ENCODE peak calls at places on chromosome 2, in eight cellular contexts. B is NCI-H2171 treated with DMSO at 0.1 percent for 48 hours; P is uterus; E is endothelial cell; Z is HT-29; G is nucleus accumbens; O is H54; F is activated naive CD4-positive, alpha-beta T cell treated with Interleukin-2 at 50 U/mL for 16 hours. H is an unnamed sample.

GRCh38 chr2:75592028-75592427 is 31.3 kb upstream of the EVA1A start:
- DNase-seq in B (no peak), P (no peak), E (no peak), Z (no peak), G (no peak), O (no peak), F (no peak), H (peak; percentile 92)

GRCh38 chr2:181780159-181781081 is 100.1 kb upstream of the NEUROD1 start:
- DNase-seq in B (no peak), P (no peak), E (no peak), Z (peak; percentile 90), G (peak; percentile 5), O (no peak), F (no peak), H (peak; percentile 73)

GRCh38 chr2:18701981-18702380 is 112.6 kb upstream of the NT5C1B start:
- DNase-seq in B (no peak), P (no peak), E (no peak), Z (no peak), G (no peak), O (no peak), F (no peak), H (no peak)

GRCh38 chr2:60532421-60532820 is 21.0 kb downstream of the BCL11A start:
- DNase-seq in B (peak; percentile 14), P (no peak), E (no peak), Z (no peak), G (no peak), O (no peak), F (no peak), H (no peak)

GRCh38 chr2:40400336-40400953 is 51.4 kb downstream of the SLC8A1 start:
- DNase-seq in B (no peak), P (no peak), E (no peak), Z (no peak), G (no peak), O (no peak), F (no peak), H (no peak)

GRCh38 chr2:37284386-37284785 is 40.2 kb downstream of the PRKD3 start:
- DNase-seq in B (no peak), P (no peak), E (no peak), Z (no peak), G (no peak), O (no peak), F (no peak), H (no peak)

GRCh38 chr2:204850576-204850975 is 305.3 kb downstream of the PARD3B start:
- DNase-seq in B (no peak), P (no peak), E (no peak), Z (no peak), G (no peak), O (no peak), F (no peak), H (no peak)

GRCh38 chr2:65059071-65059470 is 2.9 kb downstream of the CEP68 start:
- DNase-seq in B (no peak), P (peak; percentile 64), E (no peak), Z (no peak), G (no peak), O (no peak), F (no peak), H (no peak)

GRCh38 chr2:176984987-176985386 is 227.6 kb upstream of the HNRNPA3 start:
- DNase-seq in B (no peak), P (no peak), E (no peak), Z (no peak), G (no peak), O (no peak), F (no peak), H (no peak)

GRCh38 chr2:25738383-25739343 is 65.3 kb upstream of the DTNB start:
- DNase-seq in B (no peak), P (no peak), E (no peak), Z (no peak), G (no peak), O (no peak), F (no peak), H (peak; percentile 84)

GRCh38 chr2:134087371-134087921 is 166.4 kb upstream of the MGAT5 start:
- DNase-seq in B (no peak), P (no peak), E (no peak), Z (peak; percentile 5), G (no peak), O (no peak), F (no peak), H (no peak)

GRCh38 chr2:55422876-55423275 is 3.2 kb upstream of the CCDC88A start:
- DNase-seq in B (no peak), P (no peak), E (no peak), Z (no peak), G (no peak), O (no peak), F (no peak), H (no peak)

GRCh38 chr2:128922154-128922553 is 603.5 kb upstream of the HS6ST1 start:
- DNase-seq in B (no peak), P (no peak), E (no peak), Z (no peak), G (no peak), O (no peak), F (no peak), H (no peak)

GRCh38 chr2:171523339-171523931 is 1.2 kb downstream of the CYBRD1 start:
- DNase-seq in B (no peak), P (peak; percentile 79), E (peak; percentile 68), Z (peak; percentile 27), G (peak; percentile 93), O (peak; percentile 51), F (peak; percentile 5), H (peak; percentile 69)

GRCh38 chr2:1750270-1750934 is 6.1 kb upstream of the PXDN start:
- DNase-seq in B (no peak), P (no peak), E (no peak), Z (no peak), G (no peak), O (no peak), F (no peak), H (no peak)

GRCh38 chr2:200378652-200379290 is 72.3 kb downstream of the SPATS2L start:
- DNase-seq in B (no peak), P (no peak), E (no peak), Z (no peak), G (peak; percentile 18), O (no peak), F (no peak), H (no peak)

GRCh38 chr2:36433311-36434217 is 78.0 kb downstream of the CRIM1 start:
- DNase-seq in B (peak; percentile 20), P (peak; percentile 51), E (no peak), Z (no peak), G (no peak), O (no peak), F (no peak), H (no peak)

GRCh38 chr2:193837368-193837767 is 1642.6 kb upstream of the TMEFF2 start:
- DNase-seq in B (no peak), P (no peak), E (no peak), Z (no peak), G (no peak), O (no peak), F (no peak), H (no peak)

GRCh38 chr2:206876176-206876575 is 63.1 kb upstream of the CPO start:
- DNase-seq in B (no peak), P (no peak), E (no peak), Z (no peak), G (peak; percentile 30), O (no peak), F (no peak), H (peak; percentile 65)

GRCh38 chr2:136424112-136424511 is 306.2 kb upstream of the CXCR4 start:
- DNase-seq in B (no peak), P (no peak), E (no peak), Z (no peak), G (no peak), O (no peak), F (no peak), H (no peak)